ENCODE peak calls at places on chromosomes 3 and 15, in six cellular contexts. G is cardiac fibroblast; J is H7; L is epithelial cell of esophagus; W is Calu3; Z is stimulated activated CD8-positive, alpha-beta memory T cell treated with anti-CD3 and anti-CD28 coated beads, Interleukin-12 subunit alpha, Interleukin-12 subunit beta, amount 100 ng/mL, for 4 hours. F is an unnamed sample.
A peak's percentile ranks its signal among the peaks of the same experiment; 100 is the strongest.

GRCh38 chr3:67000006-67000405 is 1.9 kb downstream of the KBTBD8 start:
- DNase-seq in G (peak; percentile 28), J (no peak), L (peak; percentile 87), W (no peak), Z (no peak), F (no peak)

GRCh38 chr3:53802256-53802880 is 43.9 kb downstream of the CHDH start:
- DNase-seq in G (no peak), J (no peak), L (no peak), W (no peak), Z (no peak), F (no peak)

GRCh38 chr15:80780416-80781221 is 1.4 kb downstream of the CEMIP start:
- DNase-seq in G (peak; percentile 68), J (peak; percentile 92), L (peak; percentile 70), W (peak; percentile 82), Z (no peak), F (peak; percentile 52)

GRCh38 chr15:71748327-71748726 is 62.0 kb upstream of the NR2E3 start:
- DNase-seq in G (peak; percentile 5), J (no peak), L (peak; percentile 57), W (peak; percentile 59), Z (no peak), F (no peak)

GRCh38 chr3:8497582-8497981 is 4.0 kb upstream of the LMCD1 start:
- DNase-seq in G (no peak), J (no peak), L (peak; percentile 56), W (no peak), Z (no peak), F (no peak)

GRCh38 chr3:108877906-108878305 is 55.3 kb downstream of the TRAT1 start:
- DNase-seq in G (no peak), J (no peak), L (no peak), W (no peak), Z (no peak), F (no peak)

GRCh38 chr3:69248394-69248793 is 126.0 kb upstream of the LMOD3 start:
- DNase-seq in G (no peak), J (no peak), L (no peak), W (peak; percentile 28), Z (no peak), F (no peak)

GRCh38 chr15:70238917-70239316 is 141.2 kb upstream of the TLE3 start:
- DNase-seq in G (no peak), J (no peak), L (peak; percentile 13), W (no peak), Z (no peak), F (no peak)

GRCh38 chr3:9158865-9159630 is 90.4 kb downstream of the SRGAP3 start:
- DNase-seq in G (no peak), J (no peak), L (no peak), W (no peak), Z (no peak), F (no peak)

GRCh38 chr3:192449036-192449435 is 278.3 kb downstream of the FGF12 start:
- DNase-seq in G (no peak), J (peak; percentile 8), L (no peak), W (peak; percentile 41), Z (no peak), F (no peak)

GRCh38 chr3:52857870-52858269 is 23.1 kb upstream of the MUSTN1 start:
- DNase-seq in G (no peak), J (no peak), L (no peak), W (no peak), Z (no peak), F (no peak)

GRCh38 chr3:127824151-127824825 is 2.0 kb upstream of the MGLL start:
- DNase-seq in G (no peak), J (no peak), L (no peak), W (no peak), Z (no peak), F (no peak)

GRCh38 chr3:169573129-169573528 is 90.4 kb downstream of the MECOM start:
- DNase-seq in G (peak; percentile 38), J (no peak), L (no peak), W (no peak), Z (no peak), F (no peak)

GRCh38 chr3:192223815-192224214 is 503.5 kb downstream of the FGF12 start:
- DNase-seq in G (no peak), J (no peak), L (peak; percentile 2), W (no peak), Z (no peak), F (no peak)

GRCh38 chr3:155356594-155357370 is 63.3 kb upstream of the STRIT1 start:
- DNase-seq in G (no peak), J (peak; percentile 3), L (no peak), W (peak; percentile 18), Z (no peak), F (no peak)

GRCh38 chr15:89781055-89781454 is 4.9 kb downstream of the MESP2 start:
- DNase-seq in G (no peak), J (no peak), L (peak; percentile 83), W (peak; percentile 47), Z (no peak), F (no peak)

GRCh38 chr3:62378329-62378789 is 5.0 kb upstream of the FEZF2 start:
- DNase-seq in G (no peak), J (peak; percentile 85), L (no peak), W (no peak), Z (no peak), F (no peak)

GRCh38 chr15:49215768-49216739 is 46.0 kb downstream of the GALK2 start:
- DNase-seq in G (peak; percentile 19), J (peak; percentile 12), L (peak; percentile 40), W (peak; percentile 68), Z (no peak), F (peak; percentile 70)

GRCh38 chr3:184343200-184343876 is 5.9 kb downstream of the FAM131A start:
- DNase-seq in G (no peak), J (no peak), L (no peak), W (no peak), Z (no peak), F (peak; percentile 55)

GRCh38 chr15:83410532-83410931 is 36.6 kb upstream of the SH3GL3 start:
- DNase-seq in G (no peak), J (no peak), L (no peak), W (no peak), Z (no peak), F (no peak)

F was measured in left lung.